ENCODE peak calls at places on chromosomes 7 and 10, in seven cellular contexts. D is SK-N-DZ, K is amniotic stem cell, W is T-cell, X is memory B cell, J is left cardiac atrium, G is astrocyte of the spinal cord. Y is an unnamed sample.

GRCh38 chr10:114044251-114045070 is 795 bp downstream of the ADRB1 start:
- DNase-seq in D (no peak), K (no peak), W (no peak), X (no peak), J (peak), G (no peak), Y (no peak)

GRCh38 chr7:42105541-42106349 is 131.3 kb downstream of the GLI3 start:
- DNase-seq in D (no peak), K (no peak), W (no peak), X (no peak), J (no peak), G (no peak), Y (no peak)

GRCh38 chr7:97731736-97732370 is at the start of gene TAC1:
- DNase-seq in D (no peak), K (no peak), W (no peak), X (no peak), J (no peak), G (no peak), Y (no peak)

GRCh38 chr10:119282446-119282845 is 75.1 kb downstream of the GRK5 start:
- DNase-seq in D (no peak), K (no peak), W (no peak), X (no peak), J (no peak), G (no peak), Y (no peak)

GRCh38 chr7:22193361-22194016 is 163.5 kb downstream of the RAPGEF5 start:
- DNase-seq in D (peak), K (no peak), W (no peak), X (no peak), J (peak), G (peak), Y (no peak)

GRCh38 chr7:23373151-23374004 is 74.2 kb downstream of the MALSU1 start:
- DNase-seq in D (no peak), K (no peak), W (peak), X (no peak), J (no peak), G (peak), Y (peak)

GRCh38 chr10:113680172-113681111 is 730 bp downstream of the CASP7 start:
- DNase-seq in D (peak), K (no peak), W (peak), X (peak), J (peak), G (peak), Y (peak)

GRCh38 chr10:100998991-100999741 is 442 bp upstream of the LZTS2 start:
- DNase-seq in D (peak), K (peak), W (peak), X (peak), J (peak), G (peak), Y (peak)

GRCh38 chr10:105063796-105064195 is 422.7 kb downstream of the SORCS3 start:
- DNase-seq in D (no peak), K (no peak), W (no peak), X (no peak), J (no peak), G (peak), Y (peak)